ENCODE peak calls at places on chromosomes 5 and 9, in ten cellular contexts. One of them, this sample, is unnamed.

GRCh38 chr9:78622131-78622530 is 325.2 kb downstream of the PSAT1 start:
- DNase-seq in effector memory CD4-positive, alpha-beta T cell: no peak
- DNase-seq in MV-4-11: peak
- DNase-seq in activated CD8-positive, alpha-beta memory T cell treated with anti-CD3 and anti-CD28 coated beads for 48 hours: no peak
- DNase-seq in HS-5: no peak
- DNase-seq in testis: no peak
- DNase-seq in T-helper 1 cell: no peak
- DNase-seq in globus pallidus: no peak
- DNase-seq in stimulated activated CD8-positive, alpha-beta memory T cell treated with anti-CD3 and anti-CD28 coated beads, Interleukin-15, amount 100 ng/mL, for 1 hour: no peak
- DNase-seq in NCI-H748 treated with DMSO at 0.1 percent for 48 hours: no peak
- DNase-seq in this sample: no peak

GRCh38 chr5:16812448-16812847 is 123.6 kb downstream of the MYO10 start:
- DNase-seq in effector memory CD4-positive, alpha-beta T cell: no peak
- DNase-seq in MV-4-11: no peak
- DNase-seq in activated CD8-positive, alpha-beta memory T cell treated with anti-CD3 and anti-CD28 coated beads for 48 hours: no peak
- DNase-seq in HS-5: no peak
- DNase-seq in testis: no peak
- DNase-seq in T-helper 1 cell: no peak
- DNase-seq in globus pallidus: no peak
- DNase-seq in stimulated activated CD8-positive, alpha-beta memory T cell treated with anti-CD3 and anti-CD28 coated beads, Interleukin-15, amount 100 ng/mL, for 1 hour: no peak
- DNase-seq in NCI-H748 treated with DMSO at 0.1 percent for 48 hours: no peak
- DNase-seq in this sample: no peak

GRCh38 chr5:143562935-143563334 is 159.4 kb upstream of the NR3C1 start:
- DNase-seq in effector memory CD4-positive, alpha-beta T cell: no peak
- DNase-seq in MV-4-11: no peak
- DNase-seq in activated CD8-positive, alpha-beta memory T cell treated with anti-CD3 and anti-CD28 coated beads for 48 hours: no peak
- DNase-seq in HS-5: no peak
- DNase-seq in testis: no peak
- DNase-seq in T-helper 1 cell: no peak
- DNase-seq in globus pallidus: no peak
- DNase-seq in stimulated activated CD8-positive, alpha-beta memory T cell treated with anti-CD3 and anti-CD28 coated beads, Interleukin-15, amount 100 ng/mL, for 1 hour: no peak
- DNase-seq in NCI-H748 treated with DMSO at 0.1 percent for 48 hours: no peak
- DNase-seq in this sample: peak

GRCh38 chr5:134029156-134029555 is 24.4 kb upstream of the VDAC1 start:
- DNase-seq in effector memory CD4-positive, alpha-beta T cell: no peak
- DNase-seq in MV-4-11: peak
- DNase-seq in activated CD8-positive, alpha-beta memory T cell treated with anti-CD3 and anti-CD28 coated beads for 48 hours: no peak
- DNase-seq in HS-5: peak
- DNase-seq in testis: no peak
- DNase-seq in T-helper 1 cell: no peak
- DNase-seq in globus pallidus: no peak
- DNase-seq in stimulated activated CD8-positive, alpha-beta memory T cell treated with anti-CD3 and anti-CD28 coated beads, Interleukin-15, amount 100 ng/mL, for 1 hour: no peak
- DNase-seq in NCI-H748 treated with DMSO at 0.1 percent for 48 hours: no peak
- DNase-seq in this sample: peak

GRCh38 chr9:137405677-137406081 is 17.3 kb downstream of the EXD3 start:
- DNase-seq in effector memory CD4-positive, alpha-beta T cell: no peak
- DNase-seq in MV-4-11: no peak
- DNase-seq in activated CD8-positive, alpha-beta memory T cell treated with anti-CD3 and anti-CD28 coated beads for 48 hours: no peak
- DNase-seq in HS-5: no peak
- DNase-seq in testis: no peak
- DNase-seq in T-helper 1 cell: no peak
- DNase-seq in globus pallidus: no peak
- DNase-seq in stimulated activated CD8-positive, alpha-beta memory T cell treated with anti-CD3 and anti-CD28 coated beads, Interleukin-15, amount 100 ng/mL, for 1 hour: no peak
- DNase-seq in NCI-H748 treated with DMSO at 0.1 percent for 48 hours: no peak
- DNase-seq in this sample: no peak

GRCh38 chr9:71504636-71505035 is 263.7 kb downstream of the CEMIP2 start:
- DNase-seq in effector memory CD4-positive, alpha-beta T cell: no peak
- DNase-seq in MV-4-11: no peak
- DNase-seq in activated CD8-positive, alpha-beta memory T cell treated with anti-CD3 and anti-CD28 coated beads for 48 hours: no peak
- DNase-seq in HS-5: no peak
- DNase-seq in testis: no peak
- DNase-seq in T-helper 1 cell: no peak
- DNase-seq in globus pallidus: no peak
- DNase-seq in stimulated activated CD8-positive, alpha-beta memory T cell treated with anti-CD3 and anti-CD28 coated beads, Interleukin-15, amount 100 ng/mL, for 1 hour: no peak
- DNase-seq in NCI-H748 treated with DMSO at 0.1 percent for 48 hours: no peak
- DNase-seq in this sample: no peak

GRCh38 chr5:36657563-36657995 is 51.2 kb downstream of the SLC1A3 start:
- DNase-seq in effector memory CD4-positive, alpha-beta T cell: no peak
- DNase-seq in MV-4-11: peak
- DNase-seq in activated CD8-positive, alpha-beta memory T cell treated with anti-CD3 and anti-CD28 coated beads for 48 hours: no peak
- DNase-seq in HS-5: peak
- DNase-seq in testis: peak
- DNase-seq in T-helper 1 cell: no peak
- DNase-seq in globus pallidus: peak
- DNase-seq in stimulated activated CD8-positive, alpha-beta memory T cell treated with anti-CD3 and anti-CD28 coated beads, Interleukin-15, amount 100 ng/mL, for 1 hour: no peak
- DNase-seq in NCI-H748 treated with DMSO at 0.1 percent for 48 hours: no peak
- DNase-seq in this sample: peak

GRCh38 chr5:178163772-178164735 is 10.4 kb upstream of the NHP2 start:
- DNase-seq in effector memory CD4-positive, alpha-beta T cell: peak
- DNase-seq in MV-4-11: peak
- DNase-seq in activated CD8-positive, alpha-beta memory T cell treated with anti-CD3 and anti-CD28 coated beads for 48 hours: peak
- DNase-seq in HS-5: no peak
- DNase-seq in testis: peak
- DNase-seq in T-helper 1 cell: peak
- DNase-seq in globus pallidus: peak
- DNase-seq in stimulated activated CD8-positive, alpha-beta memory T cell treated with anti-CD3 and anti-CD28 coated beads, Interleukin-15, amount 100 ng/mL, for 1 hour: peak
- DNase-seq in NCI-H748 treated with DMSO at 0.1 percent for 48 hours: peak
- DNase-seq in this sample: no peak

GRCh38 chr9:85038061-85038460 is 368.5 kb downstream of the NTRK2 start:
- DNase-seq in effector memory CD4-positive, alpha-beta T cell: no peak
- DNase-seq in MV-4-11: no peak
- DNase-seq in activated CD8-positive, alpha-beta memory T cell treated with anti-CD3 and anti-CD28 coated beads for 48 hours: no peak
- DNase-seq in HS-5: no peak
- DNase-seq in testis: no peak
- DNase-seq in T-helper 1 cell: no peak
- DNase-seq in globus pallidus: peak
- DNase-seq in stimulated activated CD8-positive, alpha-beta memory T cell treated with anti-CD3 and anti-CD28 coated beads, Interleukin-15, amount 100 ng/mL, for 1 hour: no peak
- DNase-seq in NCI-H748 treated with DMSO at 0.1 percent for 48 hours: no peak
- DNase-seq in this sample: no peak

This sample was measured in skeletal muscle cell.